ENCODE peak calls at places on chromosomes 4 and X, in seven cellular contexts. J, N, I, W, M, G and R are unnamed samples. For H3K36me3, the result is how much of the 10 kb centered on the place peaks cover.

GRCh38 chr4:151429957-151430548 is 21.1 kb downstream of the FHIP1A start:
- DNase-seq in J (peak), W (no peak), N (no peak), M (no peak), I (no peak), G (no peak), R (no peak)

GRCh38 chrX:34868633-34869032 is 74.0 kb upstream of the FAM47B start:
- DNase-seq in J (no peak), G (no peak), M (no peak), W (no peak), N (no peak), I (no peak), R (no peak)

GRCh38 chr4:42150653-42151567 is 1.5 kb downstream of the BEND4 start:
- DNase-seq in I (no peak), M (peak), W (no peak), N (no peak), J (peak), G (no peak), R (no peak)

GRCh38 chr4:161577604-161578301 is 586.0 kb downstream of the FSTL5 start:
- DNase-seq in W (no peak), M (peak), I (no peak), G (no peak), J (no peak), N (no peak), R (no peak)

GRCh38 chr4:77196866-77197265 is 39.9 kb downstream of the CCNG2 start:
- DNase-seq in W (no peak), M (no peak), N (no peak), I (peak), G (no peak), J (no peak), R (no peak)

GRCh38 chr4:55768291-55768690 is 51.3 kb upstream of the EXOC1L start:
- DNase-seq in I (no peak), N (peak), J (no peak), M (peak), G (no peak), W (no peak), R (no peak)

GRCh38 chr4:95155759-95156451 is 392.9 kb downstream of the UNC5C start:
- DNase-seq in I (no peak), N (peak), J (peak), M (peak), W (no peak), G (no peak), R (no peak)

GRCh38 chr4:20260821-20261220 is 9.1 kb downstream of the SLIT2 start:
- DNase-seq in G (no peak), I (no peak), W (no peak), J (no peak), M (no peak), N (no peak), R (no peak)

GRCh38 chr4:177879851-177880250 is 437.6 kb upstream of the AGA start:
- DNase-seq in W (no peak), M (no peak), G (no peak), I (no peak), J (no peak), N (no peak), R (no peak)

GRCh38 chrX:31227250-31227649 is 155.4 kb upstream of the FTHL17 start:
- DNase-seq in W (no peak), I (no peak), J (no peak), G (no peak), N (no peak), M (no peak), R (no peak)

GRCh38 chr4:186037692-186038658 is 31.0 kb upstream of the TLR3 start:
- DNase-seq in G (no peak), J (peak), I (peak), M (peak), N (peak), W (peak), R (no peak)

GRCh38 chrX:53263597-53264094 is 17.7 kb downstream of the IQSEC2 start:
- DNase-seq in G (no peak), M (peak), N (no peak), W (no peak), J (no peak), I (no peak), R (no peak)

GRCh38 chrX:74613350-74614192 is 853 bp downstream of the RLIM start:
- DNase-seq in W (no peak), N (no peak), I (no peak), M (peak), J (peak), G (peak), R (no peak)

GRCh38 chr4:7370038-7370437 is 64.7 kb downstream of the PSAPL1 start:
- DNase-seq in G (no peak), N (no peak), J (no peak), W (no peak), M (no peak), I (no peak), R (no peak)

GRCh38 chr4:19047481-19047880 is 1025.9 kb upstream of the LCORL start:
- DNase-seq in I (no peak), W (no peak), M (no peak), G (no peak), J (no peak), N (no peak), R (no peak)

GRCh38 chr4:174739576-174739975 is 89.5 kb downstream of the GLRA3 start:
- DNase-seq in I (no peak), G (no peak), M (no peak), N (no peak), W (no peak), J (no peak), R (no peak)

GRCh38 chr4:102328045-102328444 is 17.2 kb downstream of the SLC39A8 start:
- DNase-seq in N (no peak), W (no peak), G (no peak), J (no peak), M (no peak), I (no peak), R (no peak)

GRCh38 chr4:118343501-118343900 is 9.3 kb downstream of the PRSS12 start:
- DNase-seq in N (no peak), G (no peak), I (no peak), M (no peak), J (no peak), W (no peak), R (no peak)

GRCh38 chrX:56729152-56729557 is at the start of gene NBDY:
- DNase-seq in W (peak), G (no peak), J (peak), I (no peak), M (peak), N (no peak), R (peak)

GRCh38 chr4:77385124-77385969 is 220.3 kb upstream of the CXCL13 start:
- DNase-seq in W (peak), N (no peak), M (peak), I (peak), J (peak), G (peak), R (peak)

GRCh38 chrX:154661200-154661599 is 7.8 kb upstream of the CTAG2 start:
- DNase-seq in G (no peak), J (no peak), N (no peak), I (no peak), M (no peak), W (no peak), R (no peak)

GRCh38 chr4:163816494-163816893 is 322.0 kb downstream of the TMA16 start:
- DNase-seq in G (no peak), M (no peak), W (no peak), N (no peak), I (no peak), J (no peak), R (no peak)

GRCh38 chr4:71304289-71304850 is 34.5 kb upstream of the SLC4A4 start:
- DNase-seq in M (peak), N (no peak), I (no peak), W (no peak), G (no peak), J (no peak), R (no peak)

GRCh38 chr4:148091896-148092295 is 350.3 kb downstream of the NR3C2 start:
- DNase-seq in W (no peak), J (no peak), I (no peak), M (no peak), G (no peak), N (no peak), R (no peak)

GRCh38 chrX:100358766-100359165 is 51.3 kb downstream of the PCDH19 start:
- DNase-seq in W (no peak), I (no peak), M (no peak), N (no peak), G (no peak), J (no peak), R (no peak)

GRCh38 chr4:165872443-165873297 is at the start of gene TLL1:
- DNase-seq in G (no peak), I (no peak), W (no peak), N (peak), M (peak), J (peak), R (no peak)

GRCh38 chrX:768596-768995 is 138.0 kb downstream of the SHOX start:
- DNase-seq in M (no peak), G (no peak), J (no peak), I (no peak), N (no peak), W (no peak), R (no peak)

GRCh38 chrX:47579537-47579936 is 2.7 kb upstream of the TIMP1 start:
- DNase-seq in J (no peak), M (peak), G (no peak), W (no peak), N (no peak), I (no peak), R (no peak)

GRCh38 chr4:162943263-162943662 is 223.4 kb downstream of the NAF1 start:
- DNase-seq in I (no peak), W (no peak), G (no peak), J (no peak), M (no peak), N (no peak), R (no peak)

GRCh38 chr4:24224446-24224845 is 334.6 kb upstream of the PPARGC1A start:
- DNase-seq in N (no peak), W (no peak), J (no peak), M (no peak), I (no peak), G (no peak), R (no peak)

GRCh38 chr4:100421356-100421978 is 96.4 kb downstream of the EMCN start:
- DNase-seq in I (no peak), W (no peak), N (no peak), J (peak), M (peak), G (no peak), R (no peak)

GRCh38 chr4:183988874-183989273 is 83.8 kb downstream of the STOX2 start:
- DNase-seq in G (peak), N (no peak), M (no peak), I (no peak), W (no peak), J (no peak), R (peak)

GRCh38 chr4:147102596-147102995 is 156.9 kb upstream of the TTC29 start:
- DNase-seq in I (no peak), N (no peak), W (no peak), M (peak), J (no peak), G (no peak), R (no peak)

GRCh38 chrX:30570505-30570904 is 7.1 kb downstream of the TASL start:
- DNase-seq in N (no peak), I (no peak), G (no peak), W (no peak), J (peak), M (peak), R (no peak)

GRCh38 chrX:52544147-52544840 is 27.4 kb upstream of the XAGE1B start:
- DNase-seq in J (no peak), W (no peak), I (no peak), M (no peak), G (no peak), N (no peak), R (no peak)

GRCh38 chrX:82528525-82528924 is 979.6 kb upstream of the POU3F4 start:
- DNase-seq in M (no peak), J (no peak), N (no peak), W (no peak), G (no peak), I (no peak), R (no peak)

GRCh38 chrX:13939741-13940597 is 89.7 kb downstream of the GEMIN8 start:
- DNase-seq in N (no peak), I (no peak), W (no peak), J (no peak), M (peak), G (no peak), R (no peak)

GRCh38 chr4:73099143-73099542 is 29.6 kb upstream of the COX18 start:
- DNase-seq in N (no peak), M (no peak), J (no peak), I (no peak), W (no peak), G (no peak), R (peak)
- H3K36me3 ChIP-seq in N (under half), M (half or more), J (half or more), I (under half), W (under half), G (under half), R (under half)

DNA sequence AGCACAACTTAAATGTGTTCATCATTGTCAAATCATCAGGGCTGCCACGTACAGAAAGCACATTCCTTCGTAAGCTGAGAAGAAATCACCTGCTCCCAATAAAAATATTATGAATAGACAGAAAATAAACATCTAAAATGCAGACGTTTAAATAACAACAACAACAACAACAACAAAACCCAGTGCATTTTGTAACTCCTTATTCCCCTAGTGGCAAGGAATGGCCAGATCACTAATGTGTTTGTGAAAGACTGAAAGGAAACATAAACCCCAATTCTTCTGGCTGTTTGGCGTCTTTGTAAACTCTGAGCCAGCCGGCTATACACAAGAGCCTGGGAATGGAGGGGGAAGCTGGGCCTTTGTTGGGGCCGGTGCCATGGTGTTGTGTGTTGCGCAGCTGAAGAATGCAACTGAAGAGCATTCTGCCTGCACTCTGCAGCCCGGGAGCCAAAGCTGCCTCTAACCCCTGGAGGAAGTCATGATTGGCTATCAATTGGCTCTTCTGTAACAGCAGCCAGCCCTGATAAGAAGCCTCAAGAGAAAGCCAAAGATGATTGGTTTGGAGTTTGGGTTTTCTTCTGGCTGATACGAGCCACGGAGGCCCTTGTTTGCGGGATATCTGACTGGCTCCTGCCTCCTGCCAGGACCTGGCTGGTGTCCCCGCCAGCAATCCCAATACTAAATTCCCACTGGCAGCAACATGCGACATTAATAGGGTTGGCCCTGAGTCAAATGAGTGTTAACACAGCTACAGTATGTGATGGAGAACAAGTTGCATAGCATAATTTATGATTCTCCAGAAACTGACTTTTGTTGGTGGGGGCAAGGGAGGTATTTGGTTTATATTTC is 89.7 kb upstream of the TFDP3 start:
- DNase-seq in J (peak), I (no peak), N (no peak), G (no peak), M (no peak), W (no peak), R (no peak)
- H3K36me3 ChIP-seq in J (under half), I (under half), N (under half), G (under half), M (under half), W (under half), R (under half)

GRCh38 chrX:132208422-132208821 is 10.8 kb downstream of the RAP2C start:
- DNase-seq in M (no peak), I (no peak), N (no peak), G (no peak), J (no peak), W (no peak), R (no peak)
- H3K36me3 ChIP-seq in M (under half), I (under half), N (under half), G (under half), J (under half), W (under half), R (under half)

GRCh38 chr4:213971-214370 is 89.7 kb downstream of the ZNF718 start:
- DNase-seq in M (no peak), J (no peak), I (no peak), G (no peak), N (no peak), W (no peak), R (no peak)

GRCh38 chr4:205097-205756 is 80.9 kb downstream of the ZNF718 start:
- DNase-seq in J (no peak), G (no peak), I (no peak), M (no peak), W (no peak), N (no peak), R (no peak)

GRCh38 chr4:206054-206453 is 81.8 kb downstream of the ZNF718 start:
- DNase-seq in I (no peak), J (no peak), M (no peak), W (no peak), N (no peak), G (no peak), R (no peak)

GRCh38 chr4:212438-213174 is 88.3 kb downstream of the ZNF718 start:
- DNase-seq in J (peak), G (peak), W (no peak), I (no peak), M (peak), N (peak), R (peak)

GRCh38 chr4:211033-211511 is 86.8 kb downstream of the ZNF718 start:
- DNase-seq in I (peak), W (no peak), J (no peak), M (no peak), G (no peak), N (no peak), R (no peak)
- H3K36me3 ChIP-seq in I (under half), W (under half), J (under half), M (under half), G (under half), N (under half), R (under half)

GRCh38 chr4:82965763-82966162 is 44.9 kb downstream of the LIN54 start:
- DNase-seq in W (no peak), J (no peak), I (no peak), G (no peak), M (no peak), N (no peak), R (no peak)

GRCh38 chr4:82969414-82969813 is 41.2 kb downstream of the LIN54 start:
- DNase-seq in J (no peak), M (no peak), W (no peak), I (no peak), N (no peak), G (no peak), R (no peak)

GRCh38 chr4:82968972-82969371 is 41.7 kb downstream of the LIN54 start:
- DNase-seq in J (no peak), G (no peak), M (no peak), W (no peak), N (no peak), I (no peak), R (no peak)
- H3K36me3 ChIP-seq in J (under half), G (under half), M (under half), W (under half), N (under half), I (under half), R (under half)

GRCh38 chr4:5842456-5842855 is 50.4 kb downstream of the CRMP1 start:
- DNase-seq in I (no peak), M (no peak), G (no peak), J (no peak), N (no peak), W (no peak), R (no peak)
- H3K36me3 ChIP-seq in I (under half), M (under half), G (under half), J (under half), N (under half), W (under half), R (under half)

GRCh38 chrX:105273326-105273725 is 52.8 kb upstream of the TEX13A start:
- DNase-seq in N (no peak), W (no peak), M (no peak), J (no peak), I (no peak), G (no peak), R (no peak)
- H3K36me3 ChIP-seq in N (under half), W (under half), M (under half), J (under half), I (under half), G (under half), R (under half)

DNA sequence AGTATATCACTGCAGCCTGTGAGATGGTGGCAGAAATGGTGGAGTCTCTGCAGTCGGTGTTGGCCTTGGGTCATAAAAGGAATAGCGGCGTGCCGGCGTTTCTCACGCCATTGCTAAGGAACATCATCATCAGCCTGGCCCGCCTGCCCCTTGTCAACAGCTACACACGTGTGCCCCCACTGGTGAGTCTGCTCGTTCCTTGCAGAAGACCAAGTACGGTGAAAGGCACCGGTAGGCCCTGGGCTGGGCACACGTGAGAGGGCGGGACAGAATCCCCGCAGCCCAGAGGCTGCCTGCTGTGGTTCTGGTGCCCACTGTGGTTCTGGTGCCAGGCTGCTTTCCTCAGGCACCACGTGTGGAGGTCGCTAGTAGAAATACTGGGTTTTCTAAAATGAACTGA is 31.2 kb upstream of the MSANTD1 start:
- DNase-seq in I (no peak), W (no peak), J (no peak), N (no peak), G (no peak), M (no peak), R (peak)
- H3K36me3 ChIP-seq in I (under half), W (half or more), J (half or more), N (under half), G (under half), M (half or more), R (half or more)